ENCODE peak calls at places on chromosomes 16 and 17, in four cellular contexts. U is anterior cingulate cortex, P is NAMALWA, F is left colon. O is an unnamed sample.

GRCh38 chr17:57577751-57578607 is 167.1 kb downstream of the CCDC182 start:
- DNase-seq in U (no peak), P (no peak), F (no peak), O (no peak)

GRCh38 chr16:68436581-68436980 is 11.7 kb downstream of the SMPD3 start:
- DNase-seq in U (no peak), P (peak), F (no peak), O (no peak)

GRCh38 chr16:89102777-89103073 is 9.1 kb downstream of the ACSF3 start:
- DNase-seq in U (no peak), P (no peak), F (no peak), O (no peak)

GRCh38 chr16:17461951-17462729 is 8.6 kb downstream of the XYLT1 start:
- DNase-seq in U (no peak), P (peak), F (no peak), O (no peak)

GRCh38 chr16:57892041-57892440 is 78.9 kb downstream of the CNGB1 start:
- DNase-seq in U (no peak), P (no peak), F (no peak), O (no peak)

GRCh38 chr16:15899538-15900100 is 11.2 kb upstream of the CEP20 start:
- DNase-seq in U (no peak), P (no peak), F (peak), O (no peak)

GRCh38 chr16:51243836-51244483 is 92.9 kb upstream of the SALL1 start:
- DNase-seq in U (no peak), P (no peak), F (no peak), O (no peak)

GRCh38 chr17:73566905-73567782 is 77.1 kb downstream of the SDK2 start:
- DNase-seq in U (no peak), P (no peak), F (no peak), O (no peak)

GRCh38 chr17:45902892-45903346 is 8.6 kb downstream of the MAPT start:
- DNase-seq in U (no peak), P (no peak), F (no peak), O (peak)

GRCh38 chr16:54931757-54932660 is 1.3 kb downstream of the IRX5 start:
- DNase-seq in U (no peak), P (no peak), F (no peak), O (no peak)

GRCh38 chr17:44304651-44305050 is 3.8 kb upstream of the RUNDC3A start:
- DNase-seq in U (no peak), P (no peak), F (no peak), O (no peak)

GRCh38 chr17:44933824-44934744 is 13.5 kb downstream of the KIF18B start:
- DNase-seq in U (no peak), P (no peak), F (peak), O (no peak)

GRCh38 chr17:42288078-42288984 is at the start of gene STAT5A:
- DNase-seq in U (peak), P (peak), F (peak), O (peak)

GRCh38 chr16:1794221-1794871 is 841 bp upstream of the IGFALS start:
- DNase-seq in U (no peak), P (no peak), F (peak), O (peak)

GRCh38 chr17:17344507-17345293 is 41.5 kb downstream of the NT5M start:
- DNase-seq in U (no peak), P (no peak), F (no peak), O (no peak)

GRCh38 chr16:7333326-7333725 is 681 bp downstream of the RBFOX1 start:
- DNase-seq in U (no peak), P (no peak), F (no peak), O (no peak)

GRCh38 chr17:57528084-57528451 is 217.0 kb downstream of the CCDC182 start:
- DNase-seq in U (no peak), P (no peak), F (no peak), O (peak)

GRCh38 chr17:81651692-81652091 is 4.7 kb downstream of the PDE6G start:
- DNase-seq in U (no peak), P (no peak), F (no peak), O (peak)

GRCh38 chr17:28033972-28034714 is 8.3 kb upstream of the NLK start:
- DNase-seq in U (no peak), P (no peak), F (no peak), O (no peak)

GRCh38 chr16:57606847-57607501 is 21.5 kb upstream of the ADGRG1 start:
- DNase-seq in U (no peak), P (no peak), F (no peak), O (peak)

GRCh38 chr17:9769036-9769695 is 22.2 kb downstream of the DHRS7C start:
- DNase-seq in U (no peak), P (no peak), F (no peak), O (no peak)

GRCh38 chr16:58393138-58393504 is 850 bp downstream of the GINS3 start:
- DNase-seq in U (no peak), P (no peak), F (no peak), O (no peak)

GRCh38 chr16:86064431-86065250 is 165.7 kb downstream of the IRF8 start:
- DNase-seq in U (no peak), P (peak), F (peak), O (no peak)

GRCh38 chr17:60060474-60060873 is 18.2 kb downstream of the HEATR6 start:
- DNase-seq in U (no peak), P (no peak), F (no peak), O (no peak)

GRCh38 chr16:77469639-77470038 is 34.8 kb upstream of the ADAMTS18 start:
- DNase-seq in U (no peak), P (no peak), F (no peak), O (no peak)

GRCh38 chr17:51650202-51650601 is 389.9 kb downstream of the UTP18 start:
- DNase-seq in U (no peak), P (no peak), F (no peak), O (no peak)

GRCh38 chr17:82772026-82772425 is 20.2 kb downstream of the TBCD start:
- DNase-seq in U (no peak), P (no peak), F (peak), O (no peak)

GRCh38 chr17:324151-324571 is 28.4 kb downstream of the RPH3AL start:
- DNase-seq in U (no peak), P (no peak), F (no peak), O (no peak)

GRCh38 chr17:29007456-29008455 is 1.9 kb upstream of the SEZ6 start:
- DNase-seq in U (no peak), P (no peak), F (no peak), O (peak)

GRCh38 chr17:48871551-48872351 is 20.8 kb upstream of the ATP5MC1 start:
- DNase-seq in U (no peak), P (no peak), F (peak), O (peak)

GRCh38 chr16:14211856-14212543 is 140.9 kb downstream of the MRTFB start:
- DNase-seq in U (no peak), P (no peak), F (no peak), O (no peak)

GRCh38 chr17:49579522-49579921 is 3.9 kb downstream of the NXPH3 start:
- DNase-seq in U (no peak), P (no peak), F (no peak), O (no peak)